ENCODE peak calls at places on chromosomes 12 and 14, in six cellular contexts. D is HFFc6, V is uterus, C is mesothelial cell of epicardium, A is BJ, K is epithelial cell of esophagus. L is an unnamed sample.

GRCh38 chr14:59631237-59631636 is 54.6 kb upstream of the CCDC175 start:
- DNase-seq in C (no peak), K (no peak), D (no peak), A (no peak), V (no peak), L (no peak)

GRCh38 chr14:61290686-61291085 is 9.5 kb upstream of the TMEM30B start:
- DNase-seq in V (no peak), K (no peak), C (no peak), A (no peak), D (no peak), L (no peak)

GRCh38 chr14:100147181-100147631 is 12.2 kb downstream of the DEGS2 start:
- DNase-seq in V (no peak), K (no peak), D (no peak), C (no peak), A (no peak), L (no peak)

GRCh38 chr12:78885466-78885865 is 20.9 kb downstream of the SYT1 start:
- DNase-seq in K (no peak), A (no peak), C (no peak), V (no peak), D (no peak), L (no peak)

GRCh38 chr14:72607386-72608125 is 286.3 kb downstream of the DPF3 start:
- DNase-seq in V (no peak), D (peak), K (no peak), C (peak), A (no peak), L (no peak)

GRCh38 chr14:91298576-91298975 is 54.1 kb upstream of the GPR68 start:
- DNase-seq in V (no peak), D (no peak), A (no peak), C (no peak), K (no peak), L (no peak)

GRCh38 chr14:104746071-104746545 is 6.8 kb upstream of the SIVA1 start:
- DNase-seq in A (no peak), K (no peak), V (no peak), D (no peak), C (no peak), L (no peak)

GRCh38 chr14:95597784-95598204 is 62.9 kb downstream of the GLRX5 start:
- DNase-seq in C (peak), V (no peak), K (peak), A (no peak), D (peak), L (no peak)

GRCh38 chr12:131828671-131829350 is 618 bp downstream of the MMP17 start:
- DNase-seq in A (no peak), D (no peak), K (peak), C (no peak), V (no peak), L (no peak)

GRCh38 chr12:6766651-6767300 is 613 bp downstream of the PTMS start:
- DNase-seq in K (peak), C (peak), A (no peak), V (peak), D (peak), L (no peak)

GRCh38 chr12:116969615-116970575 is 59.1 kb downstream of the FBXW8 start:
- DNase-seq in V (no peak), D (no peak), A (no peak), K (no peak), C (no peak), L (peak)

GRCh38 chr12:107511292-107511691 is 174.3 kb upstream of the PWP1 start:
- DNase-seq in D (no peak), A (no peak), V (no peak), C (no peak), K (no peak), L (no peak)

GRCh38 chr12:52446346-52447045 is 5.5 kb downstream of the KRT6B start:
- DNase-seq in D (no peak), V (no peak), A (no peak), K (peak), C (no peak), L (no peak)

GRCh38 chr12:21526721-21527345 is 737 bp downstream of the SPX start:
- DNase-seq in D (no peak), V (no peak), K (no peak), C (no peak), A (no peak), L (no peak)

GRCh38 chr14:106442857-106443256 is 916.5 kb downstream of the TMEM121 start:
- DNase-seq in A (no peak), C (no peak), K (no peak), D (no peak), V (no peak), L (no peak)

GRCh38 chr14:53963491-53964227 is 7.0 kb upstream of the BMP4 start:
- DNase-seq in C (peak), A (no peak), D (no peak), K (peak), V (no peak), L (no peak)

GRCh38 chr12:78208106-78208505 is 377.4 kb downstream of the NAV3 start:
- DNase-seq in D (no peak), K (peak), C (no peak), A (no peak), V (no peak), L (no peak)

GRCh38 chr14:98741523-98741922 is 530.5 kb downstream of the BCL11B start:
- DNase-seq in D (no peak), K (no peak), A (no peak), C (no peak), V (no peak), L (no peak)

GRCh38 chr14:90778468-90779255 is 37.6 kb downstream of the TTC7B start:
- DNase-seq in D (no peak), K (no peak), A (no peak), C (no peak), V (no peak), L (no peak)

GRCh38 chr12:90854136-90854689 is 100.8 kb downstream of the CCER1 start:
- DNase-seq in V (peak), C (no peak), K (peak), D (peak), A (no peak), L (peak)

GRCh38 chr14:78700236-78700635 is 530.1 kb downstream of the NRXN3 start:
- DNase-seq in D (peak), K (no peak), A (no peak), C (no peak), V (no peak), L (no peak)
- TF ChIP-seq CTCF in D (peak), K (no peak), A (no peak), C (no peak), V (no peak), L (no peak)

GRCh38 chr12:50620050-50620974 is 115.5 kb downstream of the DIP2B start:
- DNase-seq in A (peak), V (no peak), C (no peak), K (peak), D (peak), L (peak)
- TF ChIP-seq CTCF in A (peak), V (no peak), C (no peak), K (peak), D (no peak), L (peak)

GRCh38 chr14:39472078-39472477 is 39.8 kb upstream of the FBXO33 start:
- DNase-seq in V (no peak), D (no peak), K (no peak), C (no peak), A (no peak), L (no peak)

GRCh38 chr14:39474416-39474911 is 42.2 kb upstream of the FBXO33 start:
- DNase-seq in C (no peak), D (no peak), K (no peak), V (no peak), A (no peak), L (no peak)

GRCh38 chr14:39467889-39468524 is 35.8 kb upstream of the FBXO33 start:
- DNase-seq in C (no peak), K (peak), D (peak), V (no peak), A (no peak), L (no peak)

GRCh38 chr14:39469094-39469710 is 37.0 kb upstream of the FBXO33 start:
- DNase-seq in C (no peak), V (no peak), A (no peak), D (no peak), K (no peak), L (no peak)
- TF ChIP-seq CTCF in C (no peak), V (peak), A (no peak), D (peak), K (no peak), L (peak)

DNA sequence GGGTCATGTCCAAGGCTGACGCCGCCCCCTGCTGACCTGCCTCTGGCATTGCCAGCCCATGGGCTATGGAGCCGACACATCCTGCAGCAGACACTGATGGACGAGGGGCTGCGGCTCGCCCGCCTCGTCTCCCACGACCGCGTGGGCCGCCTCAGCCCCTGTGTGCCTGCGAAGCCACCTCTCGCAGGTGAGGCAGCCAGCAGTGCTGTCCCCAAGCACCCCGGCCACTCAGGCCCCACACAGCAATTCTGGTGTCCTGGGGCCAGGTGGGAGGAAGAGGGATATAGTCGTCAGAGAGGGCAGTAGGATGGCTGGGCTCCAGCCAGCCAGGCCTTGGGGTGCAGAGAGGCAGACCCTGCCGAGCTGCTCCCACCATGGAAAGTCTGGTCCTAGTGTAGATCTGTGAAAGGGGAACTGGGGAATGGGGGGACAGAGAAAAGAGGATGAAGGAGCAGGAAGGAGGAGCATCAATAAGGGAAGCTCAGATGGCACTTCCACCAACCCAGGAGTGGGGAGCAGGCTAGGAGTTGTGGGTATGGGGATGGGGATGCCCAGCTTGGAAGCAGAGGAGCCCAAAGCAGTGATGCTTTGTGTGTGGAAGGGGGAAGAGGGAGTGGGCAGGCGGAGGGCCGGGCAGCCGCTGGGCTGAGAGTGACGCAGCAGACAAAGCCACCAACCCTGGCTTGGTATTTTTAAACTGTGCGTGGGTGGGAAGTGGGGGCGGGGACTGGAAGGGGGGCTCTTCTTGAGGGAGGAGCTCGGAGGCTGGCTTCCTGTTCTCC is 4.7 kb downstream of the NAB2 start:
- DNase-seq in K (peak), D (peak), C (peak), A (no peak), V (peak), L (no peak)
- TF ChIP-seq CTCF in K (peak), D (peak), C (peak), A (peak), V (peak), L (peak)

DNA sequence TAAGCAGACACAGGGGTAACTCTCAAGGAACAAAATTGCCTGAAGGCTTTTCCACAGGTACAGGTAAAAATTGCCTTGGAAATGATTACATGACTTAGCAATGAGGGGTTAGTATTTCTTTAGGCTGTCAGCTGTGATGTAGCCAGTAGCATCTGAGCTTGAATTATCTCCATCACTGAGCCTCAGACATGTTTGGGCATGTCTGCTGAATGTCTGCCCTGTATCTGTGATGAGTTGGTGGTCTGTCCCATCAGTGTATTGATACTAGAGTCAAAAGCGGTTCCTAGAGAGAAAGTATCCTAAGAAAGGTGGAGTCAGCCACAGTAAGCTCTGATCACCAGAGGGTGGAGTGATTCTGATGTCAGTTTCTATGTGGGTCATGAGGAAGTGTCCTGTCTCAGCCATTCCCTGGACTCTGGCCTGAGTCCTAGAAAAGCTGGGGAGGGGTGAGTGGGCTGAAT is 16.2 kb downstream of the AKAP6 start:
- DNase-seq in C (no peak), K (peak), D (no peak), V (no peak), A (no peak), L (no peak)
- TF ChIP-seq CTCF in C (no peak), K (no peak), D (no peak), V (no peak), A (no peak), L (no peak)

L was measured in AG09319.